ENCODE peak calls at places on chromosome 15, in ten cellular contexts. W, X, R, I, Z, J, Y, O, E and C are unnamed samples.

GRCh38 chr15:81052046-81052445 is 51.3 kb downstream of the TLNRD1 start:
- DNase-seq in O (no peak), R (no peak), I (no peak), W (no peak), X (no peak), Y (no peak), Z (no peak), J (no peak), E (no peak), C (no peak)

GRCh38 chr15:74866090-74866489 is 7.1 kb downstream of the SCAMP2 start:
- DNase-seq in R (no peak), I (no peak), O (no peak), X (no peak), Z (no peak), Y (no peak), E (no peak), W (no peak), J (no peak), C (no peak)

GRCh38 chr15:87498545-87498944 is 758.0 kb downstream of the NTRK3 start:
- DNase-seq in I (no peak), R (no peak), Y (no peak), X (no peak), J (no peak), Z (no peak), O (no peak), W (no peak), E (no peak), C (no peak)

GRCh38 chr15:28884151-28884940 is 1.4 kb upstream of the APBA2 start:
- DNase-seq in E (no peak), X (no peak), O (no peak), R (no peak), Y (no peak), W (no peak), J (no peak), I (no peak), Z (no peak), C (no peak)

GRCh38 chr15:61752001-61752400 is 308.2 kb downstream of the VPS13C start:
- DNase-seq in Y (no peak), J (no peak), R (no peak), Z (no peak), O (no peak), I (no peak), E (no peak), W (no peak), X (no peak), C (no peak)

GRCh38 chr15:42707873-42708544 is 28.9 kb downstream of the CDAN1 start:
- DNase-seq in W (no peak), R (no peak), Y (no peak), I (no peak), J (no peak), E (no peak), X (no peak), Z (no peak), O (no peak), C (no peak)

GRCh38 chr15:99137111-99137546 is 32.2 kb downstream of the SYNM start:
- DNase-seq in R (no peak), E (no peak), Z (no peak), Y (no peak), O (no peak), X (no peak), J (no peak), I (no peak), W (peak; percentile 10), C (no peak)

GRCh38 chr15:99702895-99703602 is 30.2 kb downstream of the LYSMD4 start:
- DNase-seq in I (no peak), Z (no peak), R (no peak), O (no peak), X (no peak), J (no peak), Y (no peak), W (no peak), E (no peak), C (no peak)

GRCh38 chr15:62795700-62796099 is 246.8 kb upstream of the TPM1 start:
- DNase-seq in X (no peak), Z (no peak), I (no peak), R (no peak), E (no peak), J (no peak), Y (no peak), W (no peak), O (no peak), C (no peak)

GRCh38 chr15:62795171-62795570 is 247.4 kb upstream of the TPM1 start:
- DNase-seq in O (no peak), X (no peak), Y (no peak), E (no peak), W (no peak), I (no peak), J (no peak), R (no peak), Z (no peak), C (no peak)

GRCh38 chr15:62791694-62792093 is 250.9 kb upstream of the TPM1 start:
- DNase-seq in O (no peak), R (no peak), X (no peak), E (no peak), J (no peak), W (no peak), Z (no peak), I (no peak), Y (no peak), C (no peak)

GRCh38 chr15:62790531-62790930 is 252.0 kb upstream of the TPM1 start:
- DNase-seq in I (no peak), E (no peak), J (no peak), R (no peak), W (no peak), Z (no peak), X (no peak), Y (no peak), O (no peak), C (no peak)

GRCh38 chr15:62792960-62793758 is 249.4 kb upstream of the TPM1 start:
- DNase-seq in O (no peak), I (no peak), W (no peak), Z (no peak), E (no peak), X (no peak), R (no peak), Y (no peak), J (no peak), C (no peak)
- H3K27ac ChIP-seq in O (no peak overlapping the region), I (no peak overlapping the region), W (no peak overlapping the region), Z (no peak overlapping the region), E (no peak overlapping the region), X (no peak overlapping the region), R (no peak overlapping the region), Y (no peak overlapping the region), J (no peak overlapping the region), C (peak overlapping the region; percentile 66)

GRCh38 chr15:56017511-56017910 is 24.1 kb upstream of the NEDD4 start:
- DNase-seq in J (no peak), O (no peak), X (no peak), Y (no peak), W (no peak), Z (no peak), I (no peak), R (no peak), E (no peak), C (no peak)

GRCh38 chr15:56016281-56016680 is 22.9 kb upstream of the NEDD4 start:
- DNase-seq in Z (no peak), X (no peak), W (no peak), I (no peak), E (no peak), O (no peak), J (no peak), R (no peak), Y (no peak), C (no peak)

GRCh38 chr15:56019819-56020218 is 26.4 kb upstream of the NEDD4 start:
- DNase-seq in O (no peak), Y (no peak), W (no peak), J (no peak), E (no peak), R (no peak), Z (no peak), X (no peak), I (no peak), C (no peak)

GRCh38 chr15:56017920-56018319 is 24.5 kb upstream of the NEDD4 start:
- DNase-seq in X (no peak), O (no peak), Y (no peak), Z (no peak), J (no peak), I (no peak), R (no peak), W (no peak), E (no peak), C (no peak)

DNA sequence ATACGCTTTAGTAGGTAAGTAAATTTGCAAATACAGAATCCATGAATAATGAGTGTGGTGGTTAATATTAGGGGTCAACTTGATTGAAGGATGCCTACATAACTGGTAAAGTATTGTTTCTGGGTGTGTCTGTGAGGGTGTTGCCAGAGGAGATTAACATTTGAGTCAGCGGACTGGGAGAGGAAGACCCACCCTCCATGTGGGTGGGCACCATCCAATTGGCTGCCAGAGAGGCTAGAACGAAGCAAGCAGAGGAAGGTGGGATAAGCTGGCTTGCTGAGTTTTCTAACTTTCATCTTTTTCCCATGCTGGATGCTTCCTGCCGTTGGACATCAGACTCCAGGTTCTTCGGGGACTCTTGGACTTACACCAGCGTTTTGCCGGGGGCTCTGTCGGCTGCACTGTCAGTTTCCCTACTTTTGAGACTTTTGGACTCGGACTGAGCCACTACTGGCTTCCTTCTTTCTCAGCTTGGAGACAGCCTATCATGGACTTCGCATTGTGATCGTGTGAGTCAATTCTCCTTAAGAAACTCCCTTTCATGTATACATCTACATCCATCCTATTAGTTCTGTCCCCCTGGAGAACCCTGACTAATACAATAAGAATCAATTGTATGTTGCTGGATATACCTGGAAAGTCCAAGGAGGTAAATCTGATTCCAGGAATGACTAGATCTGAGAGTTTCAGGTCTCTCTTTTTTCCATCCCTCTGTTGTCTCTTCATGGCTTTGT is 25.8 kb upstream of the NEDD4 start:
- DNase-seq in R (no peak), O (no peak), E (no peak), X (no peak), Y (no peak), I (no peak), Z (no peak), W (no peak), J (no peak), C (no peak)
- H3K4me3 ChIP-seq in R (no peak overlapping the region), O (no peak overlapping the region), E (no peak overlapping the region), X (no peak overlapping the region), Y (no peak overlapping the region), I (no peak overlapping the region), Z (no peak overlapping the region), W (peak overlapping the region; percentile 35), J (no peak overlapping the region), C (no peak overlapping the region)

GRCh38 chr15:46394463-46394862 is 759.6 kb downstream of the SQOR start:
- DNase-seq in X (no peak), O (no peak), J (no peak), E (no peak), R (no peak), W (no peak), Y (no peak), Z (no peak), I (no peak), C (no peak)
- TF ChIP-seq CTCF in X (no peak), O (no peak), J (no peak), E (no peak), R (no peak), W (no peak), Y (no peak), Z (no peak), I (no peak), C (no peak)

DNA sequence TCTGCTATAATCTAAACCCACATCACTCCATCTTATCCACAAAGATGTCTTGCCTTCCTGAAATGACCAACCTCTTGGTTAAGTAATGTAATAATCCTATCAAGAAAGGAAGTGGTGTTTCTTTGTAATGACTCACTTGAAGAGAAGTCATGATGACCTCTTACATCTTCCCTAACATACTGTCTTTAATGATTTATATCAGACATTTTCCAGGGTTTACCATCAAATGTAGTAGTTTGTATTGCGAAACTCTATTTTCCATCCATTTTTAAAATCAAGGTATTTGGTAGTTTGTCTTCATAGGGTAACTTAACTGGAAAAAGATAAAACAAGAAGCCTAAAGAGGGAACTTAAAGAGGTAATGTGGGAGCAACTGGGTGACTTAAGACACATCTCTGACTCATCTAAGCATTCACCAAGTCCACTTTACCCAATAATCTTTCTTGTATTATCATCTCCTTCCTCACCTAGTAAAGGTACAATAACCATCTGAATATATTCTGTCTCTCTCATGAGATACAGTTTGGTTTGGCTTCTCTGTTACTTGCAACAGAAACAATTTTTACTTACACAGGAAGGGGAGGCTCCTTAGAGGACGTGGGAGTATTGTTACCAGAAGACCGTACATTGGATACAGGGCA is 5.7 kb upstream of the MAPK6 start:
- DNase-seq in Y (no peak), W (no peak), R (no peak), I (no peak), O (no peak), Z (no peak), E (no peak), X (no peak), J (no peak), C (no peak)
- H3K27ac ChIP-seq in Y (peak overlapping the region; percentile 14), W (no peak overlapping the region), R (no peak overlapping the region), I (no peak overlapping the region), O (peak overlapping the region; percentile 45), Z (no peak overlapping the region), E (no peak overlapping the region), X (no peak overlapping the region), J (no peak overlapping the region), C (no peak overlapping the region)